ENCODE peak calls at places on chromosomes 4 and X, in eight cellular contexts. U, P, Q, V, K, B, F and C are unnamed samples.
A peak's percentile ranks its signal among the peaks of the same experiment; 100 is the strongest.

GRCh38 chr4:109574931-109575804 is 15.1 kb downstream of the MCUB start:
- DNase-seq in U (no peak), P (no peak), Q (no peak), V (no peak), K (no peak), B (no peak), F (no peak), C (no peak)

GRCh38 chr4:124757121-124757520 is 44.6 kb upstream of the ANKRD50 start:
- DNase-seq in U (peak; percentile 13), P (no peak), Q (no peak), V (no peak), K (peak; percentile 67), B (no peak), F (no peak), C (no peak)

GRCh38 chr4:74608151-74608949 is 163.4 kb downstream of the AREG start:
- DNase-seq in U (no peak), P (no peak), Q (peak; percentile 86), V (no peak), K (peak; percentile 61), B (no peak), F (no peak), C (no peak)

GRCh38 chr4:71495454-71495853 is 156.6 kb downstream of the SLC4A4 start:
- DNase-seq in U (no peak), P (no peak), Q (no peak), V (no peak), K (no peak), B (no peak), F (no peak), C (no peak)

GRCh38 chrX:121161501-121161933 is 114.1 kb downstream of the GLUD2 start:
- DNase-seq in U (no peak), P (no peak), Q (no peak), V (no peak), K (no peak), B (no peak), F (peak; percentile 35), C (no peak)

GRCh38 chr4:114442846-114443245 is 155.8 kb upstream of the UGT8 start:
- DNase-seq in U (no peak), P (no peak), Q (no peak), V (no peak), K (no peak), B (no peak), F (no peak), C (no peak)

GRCh38 chr4:22607382-22607781 is 85.4 kb upstream of the GBA3 start:
- DNase-seq in U (peak; percentile 24), P (peak; percentile 30), Q (peak; percentile 38), V (no peak), K (peak; percentile 31), B (no peak), F (peak; percentile 70), C (no peak)

GRCh38 chrX:47247206-47247998 is 14.6 kb downstream of the USP11 start:
- DNase-seq in U (peak; percentile 80), P (no peak), Q (no peak), V (no peak), K (peak; percentile 76), B (no peak), F (no peak), C (peak; percentile 53)

GRCh38 chr4:26815686-26816085 is 45.0 kb upstream of the STIM2 start:
- DNase-seq in U (no peak), P (no peak), Q (no peak), V (no peak), K (no peak), B (no peak), F (no peak), C (no peak)

GRCh38 chrX:70924294-70924693 is 6.6 kb downstream of the SLC7A3 start:
- DNase-seq in U (no peak), P (no peak), Q (no peak), V (no peak), K (no peak), B (no peak), F (no peak), C (no peak)

GRCh38 chr4:94486372-94486801 is 34.6 kb downstream of the PDLIM5 start:
- DNase-seq in U (peak; percentile 64), P (no peak), Q (no peak), V (no peak), K (peak; percentile 20), B (no peak), F (no peak), C (no peak)

GRCh38 chrX:65673857-65674350 is 6.5 kb downstream of the MSN start:
- DNase-seq in U (no peak), P (no peak), Q (no peak), V (no peak), K (no peak), B (no peak), F (no peak), C (no peak)

GRCh38 chrX:20383487-20383886 is 116.8 kb upstream of the RPS6KA3 start:
- DNase-seq in U (no peak), P (no peak), Q (no peak), V (no peak), K (no peak), B (no peak), F (no peak), C (no peak)

GRCh38 chr4:166274775-166275174 is 401.7 kb downstream of the TLL1 start:
- DNase-seq in U (no peak), P (no peak), Q (no peak), V (no peak), K (no peak), B (no peak), F (no peak), C (no peak)

GRCh38 chr4:67401902-67402301 is 143.4 kb downstream of the CENPC start:
- DNase-seq in U (no peak), P (no peak), Q (no peak), V (no peak), K (no peak), B (no peak), F (no peak), C (no peak)

GRCh38 chr4:98627883-98628282 is 30.5 kb downstream of the TSPAN5 start:
- DNase-seq in U (peak; percentile 74), P (no peak), Q (no peak), V (no peak), K (peak; percentile 81), B (no peak), F (no peak), C (no peak)

GRCh38 chr4:13088726-13089658 is 395.1 kb downstream of the RAB28 start:
- DNase-seq in U (peak; percentile 5), P (no peak), Q (no peak), V (no peak), K (no peak), B (no peak), F (no peak), C (no peak)

GRCh38 chrX:31294475-31294874 is 222.6 kb upstream of the FTHL17 start:
- DNase-seq in U (no peak), P (no peak), Q (no peak), V (no peak), K (no peak), B (no peak), F (no peak), C (no peak)

GRCh38 chr4:142282870-142283431 is 563.1 kb downstream of the INPP4B start:
- DNase-seq in U (peak; percentile 14), P (no peak), Q (no peak), V (no peak), K (no peak), B (no peak), F (peak; percentile 12), C (no peak)

GRCh38 chrX:70969635-70970481 is 39.0 kb upstream of the SLC7A3 start:
- DNase-seq in U (no peak), P (no peak), Q (no peak), V (no peak), K (no peak), B (no peak), F (peak; percentile 0), C (no peak)

DNA sequence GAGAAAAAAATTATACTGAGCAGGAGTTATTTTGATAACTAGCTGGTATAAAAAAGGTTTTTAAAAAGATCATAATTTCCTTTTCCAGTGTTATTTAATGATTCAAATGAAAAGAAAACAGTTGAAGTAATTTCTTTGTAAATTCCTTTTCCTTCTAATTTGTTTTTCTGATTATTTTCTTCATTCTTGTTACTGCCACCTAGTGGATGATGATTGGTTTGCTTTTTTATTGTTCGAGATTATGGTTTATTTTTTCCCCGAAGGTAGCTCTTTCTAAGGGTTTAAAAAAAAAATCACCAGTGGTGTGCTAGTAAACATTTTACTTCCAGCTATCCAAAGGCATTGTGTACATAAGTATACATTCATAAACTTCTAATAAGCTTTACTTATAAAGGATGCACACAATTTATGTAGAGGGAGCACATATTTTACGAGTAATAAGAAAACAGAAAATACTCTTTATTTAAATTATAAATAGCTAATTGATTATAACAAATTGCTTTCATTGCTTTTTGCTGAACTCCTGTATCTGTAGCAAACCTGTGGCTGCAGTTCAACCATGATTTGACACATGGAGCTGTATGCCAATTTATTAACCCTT is 98.0 kb upstream of the ANK2 start:
- DNase-seq in U (peak; percentile 36), P (peak; percentile 24), Q (no peak), V (no peak), K (peak; percentile 10), B (no peak), F (peak; percentile 4), C (no peak)
- TF ChIP-seq CTCF in U (peak; percentile 55), P (peak; percentile 58), Q (peak; percentile 43), V (no peak), K (peak; percentile 51), B (peak; percentile 37), F (peak; percentile 42), C (no peak)

GRCh38 chr4:929970-930625 is 2.0 kb downstream of the GAK start:
- DNase-seq in U (no peak), P (no peak), Q (no peak), V (no peak), K (peak; percentile 71), B (no peak), F (peak; percentile 46), C (peak; percentile 43)
- H3K4me3 ChIP-seq in U (no peak overlapping the region), P (no peak overlapping the region), Q (peak overlapping the region; percentile 99), V (no peak overlapping the region), K (no peak overlapping the region), B (peak overlapping the region; percentile 99), F (peak overlapping the region; percentile 70), C (no peak overlapping the region)

GRCh38 chrX:17062065-17062464 is 115.6 kb downstream of the REPS2 start:
- DNase-seq in U (no peak), P (peak; percentile 69), Q (no peak), V (no peak), K (no peak), B (no peak), F (no peak), C (no peak)

GRCh38 chrX:17067534-17067933 is 121.1 kb downstream of the REPS2 start:
- DNase-seq in U (no peak), P (no peak), Q (no peak), V (no peak), K (no peak), B (no peak), F (no peak), C (no peak)

DNA sequence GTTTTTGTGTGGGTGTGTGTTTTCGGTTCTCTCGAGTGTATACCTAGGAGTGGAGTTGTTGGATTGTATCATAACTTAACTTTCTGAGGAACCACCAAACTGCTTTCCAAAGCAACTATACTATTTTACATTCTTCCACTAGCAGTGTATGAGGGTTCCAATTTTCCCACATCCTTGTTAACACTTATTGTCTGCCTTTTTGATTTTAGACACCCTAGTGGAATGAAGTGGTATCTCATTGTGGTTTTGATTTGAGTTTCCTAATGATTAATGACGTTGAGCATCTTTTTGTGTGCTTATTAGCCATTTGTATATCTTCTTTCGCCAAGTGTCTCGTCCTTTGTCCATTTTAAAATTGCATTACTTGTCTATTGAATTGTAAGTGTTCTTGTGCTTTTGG is 118.6 kb downstream of the REPS2 start:
- DNase-seq in U (no peak), P (no peak), Q (no peak), V (no peak), K (no peak), B (no peak), F (no peak), C (no peak)
- TF ChIP-seq CTCF in U (no peak), P (peak; percentile 12), Q (no peak), V (no peak), K (no peak), B (no peak), F (no peak), C (no peak)

GRCh38 chrX:153689654-153690465 is 2.1 kb downstream of the SLC6A8 start:
- DNase-seq in U (no peak), P (no peak), Q (no peak), V (no peak), K (peak; percentile 23), B (no peak), F (no peak), C (no peak)
- H3K4me3 ChIP-seq in U (peak overlapping the region; percentile 12), P (no peak overlapping the region), Q (no peak overlapping the region), V (peak overlapping the region; percentile 46), K (peak overlapping the region; percentile 51), B (peak overlapping the region; percentile 35), F (no peak overlapping the region), C (no peak overlapping the region)